ENCODE peak calls at places on chromosomes 16 and 17, in nine cellular contexts. D is HCT116, I is mucosa of descending colon, P is PC-9, X is kidney epithelial cell, N is psoas muscle, V is body of pancreas, C is fibroblast of lung, R is ascending aorta. M is an unnamed sample. For H3K36me3, the result is how much of the 10 kb centered on the place peaks cover.

GRCh38 chr16:5605404-5605803 is 507.8 kb upstream of the EEF2KMT start:
- DNase-seq in D (no peak), I (no peak), P (no peak), X (no peak), N (no peak), V (no peak), C (no peak), R (no peak), M (no peak)

GRCh38 chr16:75340715-75341500 is 89.5 kb upstream of the BCAR1 start:
- DNase-seq in D (no peak), I (no peak), P (no peak), X (peak), N (no peak), V (no peak), C (peak), R (no peak), M (no peak)

GRCh38 chr16:29996773-29997250 is 771 bp downstream of the INO80E start:
- DNase-seq in D (no peak), I (no peak), P (no peak), X (no peak), N (no peak), V (no peak), C (no peak), R (no peak), M (no peak)

GRCh38 chr17:77332034-77332971 is 191.5 kb downstream of the SEC14L1 start:
- DNase-seq in D (no peak), I (peak), P (peak), X (no peak), N (no peak), V (peak), C (peak), R (no peak), M (peak)

GRCh38 chr16:79628501-79628975 is 28.0 kb upstream of the MAF start:
- DNase-seq in D (no peak), I (no peak), P (no peak), X (peak), N (no peak), V (no peak), C (peak), R (no peak), M (no peak)

GRCh38 chr16:14346278-14347142 is 275.4 kb downstream of the MRTFB start:
- DNase-seq in D (no peak), I (no peak), P (no peak), X (no peak), N (no peak), V (no peak), C (no peak), R (no peak), M (no peak)

GRCh38 chr16:11833951-11834695 is 17.2 kb downstream of the RSL1D1 start:
- DNase-seq in D (no peak), I (no peak), P (no peak), X (no peak), N (no peak), V (no peak), C (peak), R (no peak), M (no peak)

GRCh38 chr16:24624102-24624501 is 84.7 kb downstream of the RBBP6 start:
- DNase-seq in D (no peak), I (no peak), P (no peak), X (no peak), N (no peak), V (no peak), C (no peak), R (no peak), M (no peak)

GRCh38 chr17:17303847-17304490 is 796 bp downstream of the NT5M start:
- DNase-seq in D (no peak), I (no peak), P (no peak), X (no peak), N (no peak), V (no peak), C (no peak), R (no peak), M (no peak)

GRCh38 chr16:67936876-67937605 is 391 bp upstream of the PSMB10 start:
- DNase-seq in D (no peak), I (no peak), P (no peak), X (no peak), N (no peak), V (no peak), C (no peak), R (peak), M (no peak)

GRCh38 chr17:57609125-57609877 is 135.8 kb downstream of the CCDC182 start:
- DNase-seq in D (no peak), I (no peak), P (no peak), X (no peak), N (no peak), V (peak), C (no peak), R (no peak), M (no peak)

GRCh38 chr16:77557385-77557784 is 122.6 kb upstream of the ADAMTS18 start:
- DNase-seq in D (no peak), I (no peak), P (no peak), X (no peak), N (no peak), V (no peak), C (no peak), R (no peak), M (no peak)

GRCh38 chr17:78734841-78735641 is 47.0 kb downstream of the CYTH1 start:
- DNase-seq in D (no peak), I (peak), P (no peak), X (no peak), N (no peak), V (no peak), C (no peak), R (no peak), M (peak)

GRCh38 chr17:28249706-28250105 is 69.3 kb upstream of the TMEM97 start:
- DNase-seq in D (no peak), I (no peak), P (no peak), X (no peak), N (no peak), V (no peak), C (no peak), R (no peak), M (no peak)

GRCh38 chr16:592518-593306 is 2.8 kb downstream of the RAB40C start:
- DNase-seq in D (no peak), I (peak), P (peak), X (no peak), N (peak), V (peak), C (no peak), R (no peak), M (peak)

GRCh38 chr17:27502526-27503324 is 46.5 kb downstream of the KSR1 start:
- DNase-seq in D (no peak), I (no peak), P (no peak), X (peak), N (peak), V (peak), C (peak), R (no peak), M (no peak)

GRCh38 chr17:1972429-1973160 is 52.5 kb downstream of the RTN4RL1 start:
- DNase-seq in D (no peak), I (peak), P (no peak), X (no peak), N (no peak), V (no peak), C (no peak), R (no peak), M (no peak)

GRCh38 chr16:48091077-48091476 is 64.7 kb downstream of the ABCC12 start:
- DNase-seq in D (no peak), I (no peak), P (no peak), X (no peak), N (no peak), V (no peak), C (no peak), R (no peak), M (no peak)

GRCh38 chr17:20173091-20173490 is 163.9 kb downstream of the SPECC1 start:
- DNase-seq in D (no peak), I (no peak), P (no peak), X (no peak), N (no peak), V (no peak), C (peak), R (no peak), M (no peak)

GRCh38 chr16:70437017-70437581 is 1.8 kb downstream of the ST3GAL2 start:
- DNase-seq in D (no peak), I (no peak), P (no peak), X (no peak), N (no peak), V (no peak), C (peak), R (no peak), M (peak)

GRCh38 chr17:42120161-42121065 is 754 bp downstream of the KAT2A start:
- DNase-seq in D (no peak), I (peak), P (no peak), X (no peak), N (no peak), V (no peak), C (no peak), R (no peak), M (peak)

GRCh38 chr17:82793974-82794620 is 42.2 kb downstream of the TBCD start:
- DNase-seq in D (no peak), I (no peak), P (no peak), X (no peak), N (no peak), V (no peak), C (no peak), R (no peak), M (no peak)

GRCh38 chr17:68460715-68461114 is 3.4 kb upstream of the WIPI1 start:
- DNase-seq in D (no peak), I (peak), P (no peak), X (no peak), N (no peak), V (no peak), C (no peak), R (no peak), M (no peak)

GRCh38 chr17:37527249-37527851 is 37.7 kb downstream of the DUSP14 start:
- DNase-seq in D (peak), I (peak), P (peak), X (peak), N (no peak), V (no peak), C (peak), R (no peak), M (peak)

GRCh38 chr16:89749637-89750036 is 28.3 kb downstream of the ZNF276 start:
- DNase-seq in D (no peak), I (peak), P (no peak), X (no peak), N (no peak), V (no peak), C (no peak), R (no peak), M (no peak)

GRCh38 chr16:8862309-8863130 is 6.3 kb downstream of the CARHSP1 start:
- DNase-seq in D (no peak), I (no peak), P (no peak), X (no peak), N (no peak), V (no peak), C (no peak), R (no peak), M (no peak)

GRCh38 chr16:8861563-8862308 is 7.1 kb downstream of the CARHSP1 start:
- DNase-seq in D (no peak), I (no peak), P (no peak), X (no peak), N (peak), V (no peak), C (no peak), R (no peak), M (no peak)

GRCh38 chr16:8864480-8864879 is 4.3 kb downstream of the CARHSP1 start:
- DNase-seq in D (no peak), I (no peak), P (no peak), X (no peak), N (no peak), V (no peak), C (no peak), R (no peak), M (no peak)

GRCh38 chr16:8865145-8865882 is 3.5 kb downstream of the CARHSP1 start:
- DNase-seq in D (no peak), I (no peak), P (no peak), X (no peak), N (no peak), V (no peak), C (no peak), R (no peak), M (no peak)

GRCh38 chr16:8863594-8864424 is 5.0 kb downstream of the CARHSP1 start:
- DNase-seq in D (no peak), I (peak), P (no peak), X (no peak), N (peak), V (peak), C (peak), R (no peak), M (no peak)
- TF ChIP-seq CTCF in D (no peak), I (no peak), P (no peak), X (no peak), N (no peak), V (peak), C (no peak), R (no peak), M (peak)

DNA sequence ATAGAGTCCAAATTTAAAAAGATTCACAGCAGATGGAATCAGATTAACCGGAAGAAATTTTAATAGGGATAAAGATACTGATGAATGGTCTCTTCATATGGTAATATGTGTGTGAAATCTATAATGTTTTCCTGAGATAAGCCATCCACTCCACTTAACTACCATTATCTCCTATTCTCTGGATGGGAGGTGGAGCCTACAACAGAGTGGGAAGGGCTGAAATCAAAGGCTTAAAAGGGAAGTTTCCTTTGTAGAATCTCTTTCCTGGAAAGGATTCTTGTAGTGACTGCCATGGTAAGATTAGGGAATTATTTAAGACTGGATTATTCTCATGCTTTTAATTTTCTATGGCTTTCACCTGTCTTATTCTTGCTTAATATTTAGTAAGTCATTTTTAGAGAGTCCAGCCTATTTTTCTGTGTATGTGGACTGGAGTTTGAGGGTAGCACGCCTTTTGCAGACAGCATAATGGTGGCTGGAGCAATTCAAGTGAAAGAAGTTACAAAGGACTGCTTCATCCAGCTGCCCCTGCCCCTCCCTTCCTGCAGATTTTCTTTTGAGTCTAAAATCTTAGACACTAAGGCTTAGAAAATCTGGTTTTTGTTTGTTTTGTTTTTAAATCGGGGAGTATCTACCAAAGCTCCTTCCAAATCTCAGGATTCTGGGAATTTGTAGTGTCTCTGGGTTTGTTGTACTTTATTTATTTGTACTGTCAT is 26.5 kb downstream of the KAT7 start:
- DNase-seq in D (no peak), I (no peak), P (no peak), X (no peak), N (no peak), V (no peak), C (no peak), R (no peak), M (no peak)
- H3K36me3 ChIP-seq in D (half or more), I (under half), P (under half), X (under half), N (under half), V (under half), C (under half), R (half or more), M (half or more)

GRCh38 chr16:4377573-4378146 is 6.0 kb downstream of the VASN start:
- DNase-seq in D (no peak), I (no peak), P (no peak), X (no peak), N (no peak), V (no peak), C (no peak), R (no peak), M (peak)
- TF ChIP-seq CTCF in D (no peak), I (no peak), P (no peak), X (peak), N (no peak), V (peak), C (no peak), R (no peak), M (peak)

GRCh38 chr16:88617268-88618031 is 20.9 kb upstream of the IL17C start:
- DNase-seq in D (no peak), I (peak), P (no peak), X (no peak), N (no peak), V (no peak), C (no peak), R (no peak), M (no peak)
- H3K36me3 ChIP-seq in D (under half), I (under half), P (under half), X (under half), N (under half), V (under half), C (under half), R (under half), M (under half)

GRCh38 chr17:71760062-71760720 is 360.6 kb upstream of the SOX9 start:
- DNase-seq in D (no peak), I (peak), P (no peak), X (peak), N (no peak), V (no peak), C (peak), R (no peak), M (no peak)
- TF ChIP-seq CTCF in D (peak), I (no peak), P (peak), X (peak), N (no peak), V (no peak), C (no peak), R (no peak), M (no peak)

DNA sequence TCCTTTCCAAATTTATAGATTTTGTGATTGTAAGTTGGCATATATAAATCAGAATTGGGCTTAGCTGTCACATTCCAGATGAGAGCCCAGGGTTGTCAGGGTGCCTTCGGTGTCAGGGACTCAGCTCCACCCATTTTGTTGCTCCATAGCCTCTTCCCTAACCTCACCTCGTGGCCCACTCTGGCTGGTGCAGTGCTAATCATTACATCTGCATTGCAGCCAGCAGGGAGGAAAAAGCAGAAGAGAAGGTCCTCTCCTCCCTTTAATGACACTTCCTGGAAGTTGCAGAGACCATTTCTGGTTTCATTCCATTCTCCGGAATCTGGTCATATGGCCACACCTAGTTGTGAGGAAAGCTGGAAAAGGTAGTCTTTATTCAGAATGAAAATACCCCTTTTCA is 113.3 kb downstream of the CCT6B start:
- DNase-seq in D (no peak), I (no peak), P (no peak), X (no peak), N (no peak), V (no peak), C (no peak), R (no peak), M (no peak)
- H3K36me3 ChIP-seq in D (under half), I (under half), P (under half), X (under half), N (under half), V (under half), C (under half), R (under half), M (under half)

GRCh38 chr17:62690168-62690897 is 62.9 kb downstream of the MRC2 start:
- DNase-seq in D (no peak), I (no peak), P (no peak), X (no peak), N (no peak), V (no peak), C (no peak), R (no peak), M (peak)
- TF ChIP-seq CTCF in D (peak), I (no peak), P (no peak), X (peak), N (no peak), V (no peak), C (no peak), R (no peak), M (no peak)

GRCh38 chr17:64461788-64462187 is 12.9 kb downstream of the MILR1 start:
- DNase-seq in D (no peak), I (no peak), P (no peak), X (no peak), N (no peak), V (no peak), C (no peak), R (no peak), M (no peak)
- H3K36me3 ChIP-seq in D (under half), I (under half), P (under half), X (under half), N (under half), V (under half), C (under half), R (under half), M (under half)